ENCODE peak calls at places on chromosomes 6 and 20, in four cellular contexts. F, E, X and J are unnamed samples.

GRCh38 chr6:104325341-104326172 is 534.2 kb downstream of the HACE1 start:
- DNase-seq in E (peak), X (peak), F (no peak), J (peak)

GRCh38 chr20:51400051-51400926 is 142.2 kb downstream of the NFATC2 start:
- DNase-seq in E (no peak), F (peak), X (no peak), J (no peak)

GRCh38 chr20:48208176-48208575 is 422.9 kb upstream of the SULF2 start:
- DNase-seq in E (no peak), X (no peak), F (no peak), J (no peak)

GRCh38 chr20:50578061-50578777 is 68.0 kb downstream of the PTPN1 start:
- DNase-seq in F (no peak), E (no peak), X (no peak), J (no peak)

GRCh38 chr20:50394569-50394968 is 115.6 kb upstream of the PTPN1 start:
- DNase-seq in X (no peak), E (no peak), F (no peak), J (no peak)

GRCh38 chr6:122947355-122947754 is 48.7 kb upstream of the CLVS2 start:
- DNase-seq in E (no peak), F (no peak), X (peak), J (peak)

GRCh38 chr6:166005846-166006592 is 161.6 kb downstream of the TBXT start:
- DNase-seq in F (no peak), E (peak), X (peak), J (peak)

GRCh38 chr20:32062776-32063170 is 10.7 kb downstream of the HCK start:
- DNase-seq in E (no peak), F (peak), X (no peak), J (no peak)

GRCh38 chr6:46755867-46756266 is 9.1 kb downstream of the ANKRD66 start:
- DNase-seq in X (no peak), F (no peak), E (no peak), J (no peak)

GRCh38 chr6:158324136-158324535 is 11.9 kb downstream of the TULP4 start:
- DNase-seq in F (no peak), X (no peak), E (no peak), J (no peak)

GRCh38 chr6:73985891-73986290 is 289.9 kb downstream of the CD109 start:
- DNase-seq in E (no peak), X (no peak), F (no peak), J (no peak)

GRCh38 chr6:3001773-3002293 is 2.1 kb downstream of the NQO2 start:
- DNase-seq in E (no peak), F (no peak), X (no peak), J (no peak)

GRCh38 chr20:14765370-14765701 is 427.9 kb upstream of the FLRT3 start:
- DNase-seq in F (no peak), E (no peak), X (no peak), J (no peak)

GRCh38 chr6:163416640-163417253 is 2.2 kb downstream of the QKI start:
- DNase-seq in F (no peak), E (peak), X (no peak), J (peak)

GRCh38 chr6:96811136-96811535 is 26.1 kb downstream of the GPR63 start:
- DNase-seq in F (no peak), X (no peak), E (no peak), J (no peak)

GRCh38 chr6:45148711-45149341 is 179.3 kb upstream of the RUNX2 start:
- DNase-seq in X (no peak), F (no peak), E (no peak), J (no peak)

GRCh38 chr6:51398064-51398740 is 579.5 kb downstream of the TFAP2B start:
- DNase-seq in E (no peak), X (no peak), F (peak), J (no peak)

GRCh38 chr6:51396583-51396982 is 577.9 kb downstream of the TFAP2B start:
- DNase-seq in E (no peak), X (no peak), F (no peak), J (no peak)

GRCh38 chr6:51394061-51394460 is 575.4 kb downstream of the TFAP2B start:
- DNase-seq in X (no peak), E (no peak), F (no peak), J (no peak)

GRCh38 chr6:51398793-51399192 is 580.1 kb downstream of the TFAP2B start:
- DNase-seq in X (no peak), E (no peak), F (no peak), J (no peak)
- TF ChIP-seq CTCF in X (no peak), E (no peak), F (no peak), J (no peak)

GRCh38 chr20:46324960-46325703 is 16.8 kb upstream of the CDH22 start:
- DNase-seq in E (peak), X (peak), F (no peak), J (no peak)
- TF ChIP-seq CTCF in E (peak), X (peak), F (no peak), J (peak)

DNA sequence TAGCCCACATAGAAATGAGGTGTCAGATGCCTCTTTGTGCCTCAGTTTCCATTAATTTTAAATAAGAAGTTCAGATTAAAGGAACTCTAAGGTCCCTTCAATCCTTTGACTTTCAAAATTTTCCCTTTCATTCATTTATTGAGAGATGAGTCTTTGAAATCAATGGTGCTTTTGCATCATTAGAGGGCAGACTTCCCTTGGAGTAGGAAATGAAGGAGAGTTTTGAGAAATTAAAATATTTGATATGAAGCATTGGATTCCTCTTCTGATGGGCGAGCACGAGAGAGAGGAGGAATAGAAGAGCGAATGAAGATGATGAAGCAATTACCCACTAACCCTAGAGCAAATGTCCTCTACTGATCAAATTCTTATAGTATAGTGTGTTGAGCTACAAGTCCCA is 105.7 kb downstream of the EDN1 start:
- DNase-seq in E (no peak), X (no peak), F (no peak), J (no peak)
- TF ChIP-seq CTCF in E (peak), X (peak), F (peak), J (no peak)

GRCh38 chr20:2476742-2477615 is 6.4 kb upstream of the SNRPB start:
- DNase-seq in F (no peak), E (no peak), X (no peak), J (no peak)
- TF ChIP-seq CTCF in F (no peak), E (no peak), X (no peak), J (no peak)

GRCh38 chr20:57332105-57333089 is 2.8 kb downstream of the SPO11 start:
- DNase-seq in F (no peak), E (no peak), X (no peak), J (no peak)
- TF ChIP-seq CTCF in F (no peak), E (peak), X (no peak), J (peak)

DNA sequence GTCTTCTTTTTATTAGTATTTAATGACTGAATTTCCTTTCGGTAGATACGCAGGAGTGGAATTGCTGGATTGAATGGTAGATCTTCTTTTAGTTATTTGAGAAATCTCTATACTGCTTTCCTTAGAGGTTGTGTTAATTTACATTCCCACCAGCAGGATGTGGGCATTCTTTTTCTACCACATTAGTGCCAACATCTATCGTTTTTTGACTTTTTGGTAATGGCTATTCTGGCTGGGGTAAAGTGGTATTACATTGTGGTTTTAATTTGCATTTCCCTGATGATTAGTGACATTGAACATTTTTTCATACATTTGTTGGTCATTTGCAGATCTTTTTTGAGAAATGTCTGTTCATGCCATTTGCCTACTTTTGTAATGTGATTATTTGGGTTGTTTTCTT is 37.1 kb downstream of the SUMO4 start:
- DNase-seq in E (no peak), X (no peak), F (no peak), J (no peak)
- TF ChIP-seq CTCF in E (no peak), X (no peak), F (no peak), J (no peak)

DNA sequence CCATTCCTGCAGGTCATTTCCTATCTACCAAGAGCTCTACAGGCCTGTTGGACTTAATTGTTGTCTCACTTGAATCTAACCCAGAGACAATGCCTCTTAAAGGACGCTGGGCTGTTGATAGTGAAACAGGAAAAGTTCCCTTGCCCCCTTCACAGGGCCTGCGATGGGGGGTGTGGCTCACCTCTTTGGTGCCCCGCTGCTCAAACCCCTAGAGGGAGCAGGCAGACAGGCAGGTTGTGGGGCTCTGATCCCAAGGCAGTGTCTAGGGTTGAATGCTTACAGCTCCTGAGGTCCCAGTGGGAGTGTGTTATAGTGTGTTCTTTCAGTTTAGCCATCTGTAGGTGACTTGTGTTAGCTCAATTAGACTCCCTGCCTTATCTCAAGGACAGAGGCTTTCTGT is 68.0 kb downstream of the OTOR start:
- DNase-seq in X (no peak), E (no peak), F (no peak), J (no peak)
- TF ChIP-seq CTCF in X (no peak), E (no peak), F (no peak), J (no peak)

DNA sequence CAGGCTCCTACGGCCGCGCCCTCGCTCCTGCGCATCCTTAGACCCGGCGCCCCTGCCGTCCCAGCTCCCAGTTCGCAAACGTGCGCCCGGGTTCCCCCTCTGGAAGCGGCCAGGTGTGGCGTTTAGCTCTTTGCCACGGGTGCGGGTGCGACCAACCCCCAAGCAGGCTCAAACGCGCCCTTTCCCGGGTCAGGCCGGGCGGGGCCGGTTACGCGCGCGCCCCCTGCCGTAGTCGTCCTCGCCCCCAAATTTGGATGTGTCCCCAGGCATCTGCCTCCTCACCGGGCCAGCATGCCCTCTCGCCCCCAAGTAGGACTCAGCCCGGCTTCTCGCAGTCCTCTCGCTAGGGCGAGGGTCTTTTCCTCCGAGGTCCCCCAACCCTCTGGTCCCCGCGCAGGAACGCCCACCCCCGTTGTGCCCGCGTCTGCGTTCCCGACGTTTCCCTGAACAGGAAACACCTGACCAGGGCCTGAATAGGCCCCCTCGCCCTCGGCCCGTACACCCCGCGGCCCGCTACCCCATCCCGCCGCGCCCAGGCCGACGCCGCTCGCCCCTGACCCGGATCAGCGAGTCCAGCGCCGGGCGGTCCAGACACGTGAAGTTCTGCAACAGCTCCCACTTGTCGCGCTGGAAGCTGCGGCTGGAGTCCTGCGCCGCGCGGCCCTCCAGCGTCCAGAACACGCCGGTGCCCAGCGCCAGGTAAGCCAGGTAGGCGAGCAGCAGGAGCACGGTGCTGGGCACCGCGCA is 520 bp downstream of the KCNK17 start:
- DNase-seq in F (no peak), X (peak), E (no peak), J (peak)
- TF ChIP-seq CTCF in F (no peak), X (no peak), E (no peak), J (no peak)